ENCODE peak calls at places on chromosomes 3 and 15, in seven cellular contexts. O, K, M, L, N, F and W are unnamed samples.

GRCh38 chr3:183515968-183516851 is 39.3 kb downstream of the KLHL6 start:
- DNase-seq in O (peak), K (peak), M (no peak), L (no peak), N (no peak), F (no peak), W (no peak)

GRCh38 chr15:96354731-96355560 is 24.4 kb downstream of the NR2F2 start:
- DNase-seq in O (no peak), K (no peak), M (no peak), L (no peak), N (no peak), F (no peak), W (peak)

GRCh38 chr15:87347806-87348515 is 908.6 kb downstream of the NTRK3 start:
- DNase-seq in O (no peak), K (no peak), M (no peak), L (no peak), N (no peak), F (no peak), W (no peak)

GRCh38 chr3:60081381-60082095 is 1031.7 kb upstream of the CFAP20DC start:
- DNase-seq in O (no peak), K (no peak), M (peak), L (no peak), N (no peak), F (no peak), W (peak)

GRCh38 chr3:172039352-172040077 is at the start of gene FNDC3B:
- DNase-seq in O (peak), K (peak), M (peak), L (peak), N (peak), F (peak), W (peak)

GRCh38 chr3:189139631-189140030 is 32.1 kb upstream of the TPRG1 start:
- DNase-seq in O (no peak), K (no peak), M (no peak), L (no peak), N (no peak), F (no peak), W (no peak)

GRCh38 chr3:52005571-52005986 is 9.9 kb upstream of the RPL29 start:
- DNase-seq in O (no peak), K (no peak), M (no peak), L (peak), N (no peak), F (peak), W (peak)

GRCh38 chr3:107407355-107407754 is 30.1 kb downstream of the CCDC54 start:
- DNase-seq in O (no peak), K (no peak), M (no peak), L (no peak), N (no peak), F (no peak), W (no peak)

GRCh38 chr15:85495096-85495495 is 114.7 kb downstream of the AKAP13 start:
- DNase-seq in O (no peak), K (no peak), M (no peak), L (no peak), N (no peak), F (no peak), W (peak)

GRCh38 chr15:94582368-94582767 is 351.0 kb downstream of the MCTP2 start:
- DNase-seq in O (no peak), K (no peak), M (peak), L (peak), N (no peak), F (no peak), W (peak)

GRCh38 chr3:106206613-106207012 is 337.8 kb upstream of the CBLB start:
- DNase-seq in O (no peak), K (no peak), M (no peak), L (no peak), N (no peak), F (no peak), W (no peak)

GRCh38 chr3:146125946-146126345 is 35.0 kb downstream of the PLOD2 start:
- DNase-seq in O (no peak), K (no peak), M (no peak), L (no peak), N (no peak), F (no peak), W (peak)

GRCh38 chr3:48155122-48155521 is 33.1 kb downstream of the CDC25A start:
- DNase-seq in O (no peak), K (no peak), M (no peak), L (no peak), N (no peak), F (no peak), W (peak)

GRCh38 chr3:192958219-192958872 is 40.7 kb upstream of the MB21D2 start:
- DNase-seq in O (no peak), K (no peak), M (no peak), L (no peak), N (no peak), F (no peak), W (no peak)

GRCh38 chr15:75112278-75112847 is 89.0 kb downstream of the PPCDC start:
- DNase-seq in O (no peak), K (no peak), M (peak), L (no peak), N (no peak), F (no peak), W (no peak)

GRCh38 chr3:114452176-114452744 is 158.4 kb downstream of the TIGIT start:
- DNase-seq in O (no peak), K (no peak), M (no peak), L (no peak), N (no peak), F (peak), W (no peak)

GRCh38 chr3:197339841-197340520 is 41.6 kb upstream of the DLG1 start:
- DNase-seq in O (no peak), K (no peak), M (no peak), L (peak), N (no peak), F (no peak), W (peak)

GRCh38 chr15:57596978-57597377 is 5.3 kb downstream of the MYZAP start:
- DNase-seq in O (no peak), K (no peak), M (no peak), L (no peak), N (no peak), F (no peak), W (no peak)

GRCh38 chr3:187844708-187845107 is 99.4 kb upstream of the BCL6 start:
- DNase-seq in O (no peak), K (no peak), M (no peak), L (no peak), N (no peak), F (no peak), W (no peak)

GRCh38 chr15:100852630-100853029 is 27.0 kb upstream of the ALDH1A3 start:
- DNase-seq in O (no peak), K (no peak), M (no peak), L (no peak), N (no peak), F (no peak), W (no peak)

GRCh38 chr3:140499114-140499757 is 178.6 kb upstream of the TRIM42 start:
- DNase-seq in O (no peak), K (no peak), M (no peak), L (no peak), N (no peak), F (peak), W (peak)

GRCh38 chr15:94266000-94266399 is 34.6 kb downstream of the MCTP2 start:
- DNase-seq in O (no peak), K (no peak), M (no peak), L (no peak), N (no peak), F (no peak), W (no peak)

GRCh38 chr3:137165117-137165806 is 207.5 kb downstream of the IL20RB start:
- DNase-seq in O (no peak), K (no peak), M (no peak), L (peak), N (no peak), F (no peak), W (peak)

GRCh38 chr3:151697496-151697895 is 36.2 kb upstream of the AADACL2 start:
- DNase-seq in O (no peak), K (no peak), M (no peak), L (no peak), N (no peak), F (no peak), W (no peak)

GRCh38 chr15:47301481-47301880 is 415.8 kb upstream of the SEMA6D start:
- DNase-seq in O (no peak), K (no peak), M (no peak), L (no peak), N (peak), F (peak), W (no peak)

GRCh38 chr3:111739241-111739952 is 119.7 kb upstream of the PHLDB2 start:
- DNase-seq in O (no peak), K (no peak), M (no peak), L (no peak), N (no peak), F (no peak), W (peak)